ENCODE peak calls at places on chromosome 18, in nine cellular contexts. O, G, P, W, R, J, I, T and S are unnamed samples.

GRCh38 chr18:62814114-62814759 is 98.9 kb downstream of the PHLPP1 start:
- DNase-seq in O (no peak), G (no peak), P (no peak), W (no peak), R (no peak), J (no peak), I (no peak), T (no peak), S (no peak)

GRCh38 chr18:51614967-51615571 is 417.6 kb upstream of the MEX3C start:
- DNase-seq in O (no peak), G (no peak), P (no peak), W (no peak), R (no peak), J (no peak), I (peak), T (no peak), S (no peak)

GRCh38 chr18:67109535-67109934 is 407.0 kb downstream of the DSEL start:
- DNase-seq in O (no peak), G (no peak), P (no peak), W (no peak), R (no peak), J (no peak), I (no peak), T (no peak), S (no peak)

GRCh38 chr18:22165603-22166069 is 3.8 kb upstream of the GATA6 start:
- DNase-seq in O (no peak), G (no peak), P (no peak), W (no peak), R (no peak), J (no peak), I (no peak), T (no peak), S (no peak)

GRCh38 chr18:505483-506122 is 5.1 kb upstream of the COLEC12 start:
- DNase-seq in O (no peak), G (no peak), P (no peak), W (no peak), R (no peak), J (no peak), I (no peak), T (no peak), S (no peak)

GRCh38 chr18:26531600-26532150 is 16.7 kb downstream of the KCTD1 start:
- DNase-seq in O (no peak), G (no peak), P (no peak), W (no peak), R (no peak), J (no peak), I (no peak), T (no peak), S (no peak)

GRCh38 chr18:37529863-37530262 is 35.7 kb downstream of the CELF4 start:
- DNase-seq in O (no peak), G (no peak), P (no peak), W (no peak), R (no peak), J (no peak), I (no peak), T (no peak), S (no peak)

GRCh38 chr18:37393945-37394609 is 171.5 kb downstream of the CELF4 start:
- DNase-seq in O (no peak), G (peak), P (peak), W (no peak), R (peak), J (no peak), I (peak), T (peak), S (no peak)

GRCh38 chr18:2715990-2716389 is 60.5 kb downstream of the SMCHD1 start:
- DNase-seq in O (no peak), G (no peak), P (no peak), W (no peak), R (no peak), J (no peak), I (no peak), T (no peak), S (no peak)

GRCh38 chr18:21191596-21192307 is 50.3 kb upstream of the GREB1L start:
- DNase-seq in O (no peak), G (no peak), P (peak), W (no peak), R (peak), J (peak), I (peak), T (no peak), S (peak)

GRCh38 chr18:7520200-7520780 is 46.8 kb upstream of the PTPRM start:
- DNase-seq in O (no peak), G (no peak), P (no peak), W (no peak), R (no peak), J (no peak), I (no peak), T (no peak), S (no peak)

GRCh38 chr18:7452331-7452730 is 114.8 kb upstream of the PTPRM start:
- DNase-seq in O (no peak), G (no peak), P (no peak), W (no peak), R (no peak), J (peak), I (peak), T (no peak), S (peak)

GRCh38 chr18:463442-464310 is 36.8 kb downstream of the COLEC12 start:
- DNase-seq in O (no peak), G (no peak), P (peak), W (no peak), R (no peak), J (no peak), I (no peak), T (no peak), S (peak)

GRCh38 chr18:59988098-59988706 is 88.4 kb downstream of the PMAIP1 start:
- DNase-seq in O (no peak), G (no peak), P (no peak), W (no peak), R (no peak), J (peak), I (peak), T (no peak), S (peak)

GRCh38 chr18:68714356-68714706 is 577 bp downstream of the TMX3 start:
- DNase-seq in O (no peak), G (no peak), P (peak), W (no peak), R (no peak), J (peak), I (peak), T (no peak), S (no peak)

GRCh38 chr18:58241877-58242276 is 197.9 kb downstream of the NEDD4L start:
- DNase-seq in O (no peak), G (no peak), P (no peak), W (no peak), R (no peak), J (no peak), I (no peak), T (no peak), S (no peak)

GRCh38 chr18:62732631-62733030 is 17.3 kb downstream of the PHLPP1 start:
- DNase-seq in O (no peak), G (no peak), P (no peak), W (no peak), R (no peak), J (no peak), I (no peak), T (no peak), S (no peak)

GRCh38 chr18:59657012-59657411 is 40.2 kb downstream of the CCBE1 start:
- DNase-seq in O (no peak), G (no peak), P (no peak), W (no peak), R (no peak), J (no peak), I (no peak), T (no peak), S (no peak)

GRCh38 chr18:58534535-58535301 is 94.2 kb downstream of the ALPK2 start:
- DNase-seq in O (no peak), G (no peak), P (no peak), W (no peak), R (no peak), J (no peak), I (no peak), T (no peak), S (no peak)

GRCh38 chr18:46035701-46036680 is 36.1 kb downstream of the PSTPIP2 start:
- DNase-seq in O (no peak), G (no peak), P (no peak), W (no peak), R (no peak), J (no peak), I (no peak), T (no peak), S (no peak)

GRCh38 chr18:62289047-62289446 is 36.1 kb upstream of the TNFRSF11A start:
- DNase-seq in O (no peak), G (no peak), P (no peak), W (no peak), R (no peak), J (no peak), I (no peak), T (no peak), S (no peak)

GRCh38 chr18:22446906-22447305 is 29.2 kb upstream of the CTAGE1 start:
- DNase-seq in O (no peak), G (no peak), P (no peak), W (no peak), R (no peak), J (no peak), I (no peak), T (no peak), S (no peak)

GRCh38 chr18:64037812-64038414 is 68.0 kb downstream of the SERPINB8 start:
- DNase-seq in O (no peak), G (no peak), P (no peak), W (no peak), R (no peak), J (peak), I (peak), T (no peak), S (no peak)

GRCh38 chr18:30957086-30957485 is 85.5 kb downstream of the DSC3 start:
- DNase-seq in O (no peak), G (no peak), P (no peak), W (no peak), R (no peak), J (no peak), I (no peak), T (no peak), S (no peak)

GRCh38 chr18:55479656-55480420 is 108.2 kb downstream of the TCF4 start:
- DNase-seq in O (no peak), G (no peak), P (no peak), W (no peak), R (no peak), J (no peak), I (no peak), T (no peak), S (no peak)

GRCh38 chr18:60197233-60197632 is 175.3 kb downstream of the MC4R start:
- DNase-seq in O (no peak), G (no peak), P (no peak), W (no peak), R (no peak), J (no peak), I (no peak), T (no peak), S (no peak)

GRCh38 chr18:22606563-22607283 is 189.0 kb upstream of the CTAGE1 start:
- DNase-seq in O (peak), G (peak), P (no peak), W (no peak), R (no peak), J (no peak), I (no peak), T (no peak), S (no peak)

GRCh38 chr18:21361297-21361880 is 119.4 kb downstream of the GREB1L start:
- DNase-seq in O (no peak), G (no peak), P (no peak), W (no peak), R (no peak), J (no peak), I (no peak), T (no peak), S (no peak)

GRCh38 chr18:34709631-34710429 is at the start of gene DTNA:
- DNase-seq in O (no peak), G (peak), P (no peak), W (no peak), R (no peak), J (no peak), I (no peak), T (no peak), S (no peak)

GRCh38 chr18:3873698-3874495 is 423.9 kb downstream of the TGIF1 start:
- DNase-seq in O (no peak), G (no peak), P (no peak), W (no peak), R (no peak), J (no peak), I (no peak), T (no peak), S (no peak)

GRCh38 chr18:6729247-6730091 is at the start of gene ARHGAP28:
- DNase-seq in O (no peak), G (no peak), P (peak), W (no peak), R (peak), J (no peak), I (peak), T (peak), S (peak)

GRCh38 chr18:62277045-62277444 is 48.1 kb upstream of the TNFRSF11A start:
- DNase-seq in O (no peak), G (no peak), P (no peak), W (no peak), R (no peak), J (no peak), I (no peak), T (no peak), S (no peak)

GRCh38 chr18:76098728-76099514 is 396.1 kb downstream of the ZNF516 start:
- DNase-seq in O (no peak), G (no peak), P (no peak), W (no peak), R (no peak), J (no peak), I (no peak), T (no peak), S (no peak)

GRCh38 chr18:62442391-62442790 is 80.4 kb upstream of the ZCCHC2 start:
- DNase-seq in O (no peak), G (no peak), P (no peak), W (no peak), R (no peak), J (no peak), I (no peak), T (no peak), S (no peak)

GRCh38 chr18:12056034-12056883 is 37.4 kb upstream of the ANKRD62 start:
- DNase-seq in O (no peak), G (no peak), P (no peak), W (no peak), R (no peak), J (no peak), I (no peak), T (no peak), S (no peak)

GRCh38 chr18:31596081-31596872 is 4.6 kb downstream of the TTR start:
- DNase-seq in O (no peak), G (no peak), P (no peak), W (no peak), R (no peak), J (peak), I (no peak), T (no peak), S (no peak)

GRCh38 chr18:59359576-59359952 is 499 bp upstream of the LMAN1 start:
- DNase-seq in O (no peak), G (no peak), P (no peak), W (no peak), R (no peak), J (no peak), I (no peak), T (no peak), S (no peak)

GRCh38 chr18:286515-287310 is 18.9 kb upstream of the THOC1 start:
- DNase-seq in O (no peak), G (no peak), P (no peak), W (no peak), R (no peak), J (peak), I (no peak), T (no peak), S (peak)

GRCh38 chr18:58781627-58782194 is 83.0 kb upstream of the ZNF532 start:
- DNase-seq in O (peak), G (peak), P (peak), W (peak), R (peak), J (peak), I (peak), T (peak), S (peak)

GRCh38 chr18:22826726-22827125 is 106.4 kb upstream of the RBBP8 start:
- DNase-seq in O (no peak), G (no peak), P (no peak), W (no peak), R (no peak), J (no peak), I (no peak), T (no peak), S (peak)

GRCh38 chr18:72601944-72602343 is 57.8 kb upstream of the CBLN2 start:
- DNase-seq in O (no peak), G (no peak), P (no peak), W (no peak), R (no peak), J (no peak), I (no peak), T (no peak), S (no peak)

GRCh38 chr18:72605350-72605749 is 61.2 kb upstream of the CBLN2 start:
- DNase-seq in O (no peak), G (no peak), P (no peak), W (no peak), R (no peak), J (no peak), I (no peak), T (no peak), S (no peak)

GRCh38 chr18:72601481-72601880 is 57.3 kb upstream of the CBLN2 start:
- DNase-seq in O (no peak), G (no peak), P (no peak), W (no peak), R (no peak), J (no peak), I (no peak), T (no peak), S (no peak)
- TF ChIP-seq CTCF in O (no peak), G (no peak), P (no peak), W (no peak), R (no peak), J (no peak), I (no peak), T (no peak), S (no peak)

DNA sequence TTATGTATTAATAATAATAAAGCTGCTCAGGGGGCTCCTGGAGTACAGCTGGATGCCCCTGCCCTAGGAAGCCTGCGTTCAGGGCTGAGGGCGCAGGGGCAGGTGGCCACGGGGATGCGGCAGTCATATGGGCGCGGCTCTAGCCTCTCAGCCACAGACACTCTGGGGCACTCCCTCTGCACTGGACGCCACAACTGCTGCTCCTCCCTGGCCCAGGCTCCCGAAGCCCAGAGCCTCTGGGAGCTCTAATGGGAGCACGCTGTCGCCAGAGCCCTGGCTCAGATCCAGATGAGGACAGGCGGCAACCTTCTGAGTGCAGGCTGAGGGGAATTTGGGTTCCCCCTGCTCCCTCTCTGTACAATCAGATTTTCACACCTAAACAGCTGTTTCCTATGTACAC is 93.6 kb downstream of the MTCL1 start:
- DNase-seq in O (no peak), G (no peak), P (no peak), W (no peak), R (no peak), J (no peak), I (no peak), T (no peak), S (no peak)
- H3K27ac ChIP-seq in O (peak), G (peak), P (no peak), W (peak), R (no peak), J (no peak), I (peak), T (no peak), S (no peak)

GRCh38 chr18:56921888-56922480 is 224.9 kb upstream of the BOD1L2 start:
- DNase-seq in O (no peak), G (no peak), P (no peak), W (no peak), R (no peak), J (no peak), I (no peak), T (no peak), S (no peak)

GRCh38 chr18:56926740-56927139 is 220.1 kb upstream of the BOD1L2 start:
- DNase-seq in O (no peak), G (no peak), P (no peak), W (no peak), R (no peak), J (no peak), I (no peak), T (no peak), S (no peak)

GRCh38 chr18:56933472-56933871 is 213.4 kb upstream of the BOD1L2 start:
- DNase-seq in O (no peak), G (no peak), P (no peak), W (no peak), R (no peak), J (no peak), I (no peak), T (no peak), S (no peak)

GRCh38 chr18:56929861-56930260 is 217.0 kb upstream of the BOD1L2 start:
- DNase-seq in O (no peak), G (no peak), P (no peak), W (no peak), R (no peak), J (no peak), I (no peak), T (no peak), S (no peak)

DNA sequence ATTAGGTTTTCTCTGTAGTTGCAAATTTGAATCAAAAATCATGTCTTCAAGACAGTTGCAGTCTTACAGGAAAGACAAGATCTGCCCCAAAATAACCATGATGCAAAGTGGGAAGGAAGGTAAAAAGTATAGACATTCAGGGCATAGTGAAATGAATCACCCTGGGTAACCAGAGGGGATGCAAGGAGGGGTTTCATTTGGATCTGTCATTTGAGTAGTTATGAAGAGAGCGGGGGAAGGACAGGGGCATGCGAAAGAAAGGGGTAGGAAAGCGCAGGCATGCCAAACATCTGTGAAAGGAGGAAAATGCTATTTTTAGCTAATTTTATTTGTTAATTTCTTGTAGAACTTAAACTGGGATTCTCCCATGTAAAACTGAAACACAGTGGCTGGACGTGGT is 219.1 kb upstream of the BOD1L2 start:
- DNase-seq in O (no peak), G (no peak), P (no peak), W (no peak), R (no peak), J (no peak), I (no peak), T (no peak), S (no peak)
- H3K4me3 ChIP-seq in O (no peak), G (no peak), P (no peak), W (no peak), R (no peak), J (no peak), I (no peak), T (no peak), S (no peak)

DNA sequence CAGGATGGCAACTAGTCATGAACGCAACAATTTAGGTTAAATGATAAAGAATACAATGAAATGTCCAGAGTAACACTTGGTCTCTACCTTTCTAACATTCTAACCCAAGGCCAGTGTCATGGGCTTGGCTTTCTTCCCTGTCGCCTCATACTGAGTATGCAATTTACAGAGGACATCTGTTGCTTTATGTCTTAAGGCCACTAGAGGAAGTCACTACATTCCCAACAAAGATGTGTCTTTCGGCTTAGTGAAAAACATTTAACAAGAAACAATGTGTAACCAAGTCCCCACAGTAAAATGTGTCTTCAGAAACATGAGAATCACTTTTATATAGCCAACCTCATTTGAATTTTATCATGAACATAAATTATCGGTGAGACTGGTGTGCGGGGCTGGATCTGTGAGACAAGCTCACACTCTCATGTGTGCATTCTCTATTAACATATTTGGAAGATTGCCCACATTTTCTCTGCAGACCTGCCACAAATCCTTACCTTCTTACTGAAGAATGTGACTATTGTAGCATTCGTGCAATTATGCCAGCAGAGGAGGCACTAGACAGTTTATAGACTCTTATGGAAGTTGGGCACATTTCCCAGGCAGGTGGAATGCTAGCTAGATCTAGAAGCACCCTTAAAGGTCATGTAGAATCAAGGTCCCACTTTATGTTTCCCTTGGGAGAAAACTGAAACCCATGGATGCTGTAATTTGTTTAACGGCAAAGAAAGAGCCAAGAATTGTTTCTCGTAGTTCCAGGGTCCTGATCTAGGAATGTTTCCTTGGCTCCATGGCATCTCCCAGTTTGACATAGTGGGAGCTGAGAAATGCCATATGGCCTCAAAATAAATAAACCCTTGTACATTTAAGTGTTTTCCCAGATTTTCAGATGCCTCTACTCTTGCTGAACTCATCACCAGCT is 101.8 kb downstream of the CD226 start:
- DNase-seq in O (no peak), G (no peak), P (no peak), W (no peak), R (no peak), J (no peak), I (no peak), T (no peak), S (no peak)
- TF ChIP-seq CTCF in O (no peak), G (no peak), P (no peak), W (peak), R (no peak), J (no peak), I (no peak), T (no peak), S (no peak)